ENCODE peak calls at places on chromosomes 13 and 19, in four cellular contexts. K is H1, Z is HepG2, T is HCT116. W is an unnamed sample.

GRCh38 chr19:21256722-21257121 is 72.5 kb downstream of the ZNF708 start:
- DNase-seq in T (peak; percentile 23), Z (peak; percentile 48), K (peak; percentile 25), W (no peak)

GRCh38 chr13:93227906-93228801 is 1.5 kb downstream of the GPC6 start:
- DNase-seq in T (no peak), K (no peak), Z (peak; percentile 80), W (no peak)

GRCh38 chr19:12890787-12891552 is at the start of gene GCDH:
- DNase-seq in T (peak; percentile 98), K (peak; percentile 98), Z (peak; percentile 99), W (peak; percentile 87)

GRCh38 chr19:17075860-17076538 is 422 bp downstream of the MYO9B start:
- DNase-seq in K (no peak), Z (no peak), T (no peak), W (no peak)

GRCh38 chr19:35843676-35844481 is 8.4 kb downstream of the NPHS1 start:
- DNase-seq in K (no peak), Z (no peak), T (peak; percentile 74), W (no peak)

GRCh38 chr13:97431365-97431764 is 2.6 kb upstream of the RAP2A start:
- DNase-seq in Z (no peak), T (no peak), K (no peak), W (no peak)

GRCh38 chr13:30963794-30964193 is 31.3 kb downstream of the TEX26 start:
- DNase-seq in Z (no peak), K (no peak), T (no peak), W (no peak)

GRCh38 chr13:24684600-24684998 is 4.4 kb downstream of the ATP12A start:
- DNase-seq in Z (no peak), T (no peak), K (no peak), W (no peak)

GRCh38 chr13:107276936-107277335 is 709.0 kb upstream of the ARGLU1 start:
- DNase-seq in Z (no peak), K (no peak), T (no peak), W (no peak)

GRCh38 chr19:45763691-45764294 is 5.3 kb downstream of the SIX5 start:
- DNase-seq in K (no peak), Z (no peak), T (no peak), W (no peak)

GRCh38 chr19:54029930-54030490 is 33.7 kb downstream of the VSTM1 start:
- DNase-seq in Z (peak; percentile 72), K (peak; percentile 50), T (peak; percentile 69), W (no peak)

GRCh38 chr19:49415102-49415809 is 8.0 kb downstream of the PTH2 start:
- DNase-seq in Z (no peak), T (no peak), K (no peak), W (no peak)

GRCh38 chr19:34265221-34265650 is 10.9 kb downstream of the GARRE1 start:
- DNase-seq in T (no peak), Z (no peak), K (no peak), W (no peak)

GRCh38 chr13:65855276-65855675 is 1374.9 kb downstream of the PCDH9 start:
- DNase-seq in T (no peak), K (no peak), Z (no peak), W (no peak)

GRCh38 chr13:58587183-58587582 is 955.6 kb downstream of the PCDH17 start:
- DNase-seq in K (no peak), T (no peak), Z (no peak), W (no peak)

GRCh38 chr13:80341771-80342271 is 895 bp upstream of the SPRY2 start:
- DNase-seq in K (no peak), T (no peak), Z (peak; percentile 49), W (no peak)

GRCh38 chr13:20960663-20961309 is 58.2 kb upstream of the XPO4 start:
- DNase-seq in T (no peak), Z (peak; percentile 78), K (no peak), W (no peak)

GRCh38 chr13:30832377-30832776 is 73.7 kb upstream of the MEDAG start:
- DNase-seq in T (no peak), Z (no peak), K (no peak), W (no peak)

GRCh38 chr19:45100797-45101196 is 7.8 kb downstream of the PPP1R37 start:
- DNase-seq in K (no peak), Z (no peak), T (no peak), W (no peak)

DNA sequence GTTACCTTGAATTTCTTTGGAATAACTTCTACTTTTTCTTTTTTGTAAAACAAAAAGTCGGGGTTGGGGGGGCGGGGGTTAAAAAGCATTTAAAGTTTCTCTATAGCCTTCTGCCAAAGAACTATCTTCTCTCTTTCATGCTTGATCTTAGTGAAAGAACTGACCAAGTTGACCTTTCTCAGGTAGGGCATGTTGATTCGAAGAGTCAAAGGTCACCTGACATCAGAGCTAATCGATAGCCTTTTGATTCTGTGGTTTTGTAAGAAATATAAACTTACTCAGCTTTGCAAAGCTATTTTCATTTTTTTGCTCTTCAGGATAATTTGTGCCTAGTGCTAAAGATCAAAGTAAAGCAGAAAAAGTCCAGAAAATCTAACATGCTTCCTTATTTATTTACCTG is 181.5 kb downstream of the IRS2 start:
- DNase-seq in Z (no peak), K (no peak), T (no peak), W (no peak)
- TF ChIP-seq SIN3A in Z (no peak), K (no peak), T (no peak), W (no peak)

GRCh38 chr19:4517451-4518057 is 732 bp downstream of the PLIN4 start:
- DNase-seq in Z (no peak), K (no peak), T (no peak), W (no peak)
- TF ChIP-seq SIN3A in Z (no peak), K (no peak), T (no peak), W (no peak)

GRCh38 chr13:72004975-72005374 is 138.0 kb upstream of the DACH1 start:
- DNase-seq in K (no peak), Z (no peak), T (no peak), W (no peak)

GRCh38 chr13:72004236-72004635 is 137.2 kb upstream of the DACH1 start:
- DNase-seq in K (no peak), Z (no peak), T (no peak), W (no peak)
- TF ChIP-seq SIN3A in K (no peak), Z (no peak), T (no peak), W (no peak)

DNA sequence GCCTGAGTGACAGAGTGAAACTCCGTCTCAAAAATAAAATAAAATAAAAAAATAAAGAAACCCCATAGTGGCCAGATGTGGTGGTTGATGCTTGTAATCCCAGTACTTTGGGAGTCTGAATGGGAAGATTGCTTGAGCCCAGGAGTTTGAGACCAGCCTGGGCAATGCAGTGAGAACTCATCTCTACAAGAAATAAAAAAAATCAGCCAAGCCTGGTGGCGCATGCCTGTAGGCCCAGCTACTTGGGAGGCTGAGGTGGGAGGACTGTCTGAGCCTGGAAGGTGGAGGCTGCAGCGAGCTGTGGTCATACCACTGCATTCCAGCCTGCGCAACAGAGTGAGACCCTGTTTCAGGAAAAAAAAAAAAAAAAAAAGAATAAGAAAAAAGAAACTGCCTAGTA is 53.8 kb downstream of the ZNF627 start:
- DNase-seq in K (no peak), Z (no peak), T (no peak), W (no peak)
- TF ChIP-seq SIN3A in K (no peak), Z (no peak), T (no peak), W (no peak)

GRCh38 chr13:76888421-76888820 is 2.2 kb upstream of the KCTD12 start:
- DNase-seq in Z (no peak), K (no peak), T (no peak), W (no peak)
- TF ChIP-seq SIN3A in Z (no peak), K (no peak), T (no peak), W (no peak)

DNA sequence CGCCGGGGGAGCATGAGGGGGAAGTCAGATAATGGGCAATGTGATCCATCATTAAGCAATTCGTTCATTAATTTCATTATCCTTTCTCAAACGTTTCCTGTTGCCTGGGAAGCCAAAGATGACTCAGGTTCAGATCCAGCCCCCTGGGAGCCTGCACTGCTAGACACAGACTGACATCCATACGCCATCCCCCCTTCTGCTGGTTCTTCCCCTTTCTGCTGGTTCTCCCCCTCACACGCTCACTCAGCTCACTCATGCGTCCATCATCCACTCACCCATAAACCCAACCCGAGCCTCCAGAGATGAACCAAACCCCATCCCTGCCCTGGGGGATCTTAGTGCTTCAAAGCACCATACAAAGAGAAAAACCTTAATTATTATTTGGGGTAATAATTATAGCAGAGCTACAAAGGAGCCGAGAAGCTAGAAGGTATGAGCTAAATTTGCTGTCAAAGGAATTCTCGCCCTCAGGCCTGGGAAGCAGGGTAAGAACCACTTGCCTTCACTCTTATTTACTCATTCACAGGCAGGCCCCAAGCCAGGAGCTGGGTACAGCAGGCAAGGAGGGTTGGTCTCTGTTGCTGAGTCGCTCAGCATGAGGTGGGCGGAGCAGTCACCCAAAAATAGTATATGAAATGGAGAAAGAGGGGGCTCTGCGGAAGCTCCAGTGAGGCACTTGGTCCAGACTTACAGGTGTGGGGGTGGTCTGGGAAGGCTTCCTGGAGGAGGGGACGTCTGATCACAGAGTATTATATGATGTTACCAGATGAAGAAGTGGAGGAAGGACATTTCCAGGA is 7.0 kb upstream of the ZNF444 start:
- DNase-seq in T (no peak), Z (no peak), K (no peak), W (no peak)
- TF ChIP-seq SIN3A in T (no peak), Z (no peak), K (no peak), W (no peak)

DNA sequence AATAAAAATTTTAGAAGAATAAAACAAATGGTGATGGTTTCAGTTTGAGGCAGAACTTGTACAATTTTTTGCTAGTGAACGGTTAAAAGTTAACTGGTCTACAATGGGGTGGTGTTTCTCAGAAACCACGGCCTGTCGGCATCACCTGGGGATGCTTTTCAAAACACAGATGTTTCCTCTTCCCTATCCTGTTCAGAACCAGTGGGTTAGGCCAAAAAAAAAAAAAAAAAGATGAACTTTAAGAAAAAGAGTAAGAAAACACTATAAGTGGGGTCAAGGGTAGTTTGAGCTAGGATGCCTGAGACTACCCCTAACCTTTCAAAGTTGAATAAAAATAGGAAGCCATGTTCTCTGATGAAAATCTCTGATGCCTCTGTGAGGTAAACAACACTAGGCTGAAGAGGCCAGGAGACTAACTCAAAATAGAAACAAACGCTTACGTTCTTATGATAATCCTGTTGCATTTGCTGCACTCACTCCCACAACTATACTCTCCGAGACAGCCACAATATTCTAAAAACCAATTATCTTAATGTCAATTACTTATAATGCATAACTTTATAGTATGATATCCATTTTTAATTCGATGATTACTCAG is 3.3 kb downstream of the MTIF3 start:
- DNase-seq in T (no peak), Z (no peak), K (no peak), W (no peak)
- TF ChIP-seq SIN3A in T (no peak), Z (no peak), K (no peak), W (no peak)

GRCh38 chr13:45372189-45373115 is 31.5 kb upstream of the TPT1 start:
- DNase-seq in T (no peak), K (no peak), Z (no peak), W (no peak)

GRCh38 chr13:45369116-45369515 is 28.1 kb upstream of the TPT1 start:
- DNase-seq in K (no peak), T (no peak), Z (no peak), W (no peak)

GRCh38 chr13:45368571-45368970 is 27.6 kb upstream of the TPT1 start:
- DNase-seq in K (no peak), T (no peak), Z (no peak), W (no peak)

GRCh38 chr13:45373116-45373606 is 32.2 kb upstream of the TPT1 start:
- DNase-seq in Z (no peak), K (no peak), T (no peak), W (no peak)

GRCh38 chr13:45370922-45371406 is 30.0 kb upstream of the TPT1 start:
- DNase-seq in T (no peak), Z (no peak), K (peak; percentile 72), W (no peak)
- TF ChIP-seq SIN3A in T (no peak), Z (no peak), K (peak; percentile 46), W (no peak)

W was measured in Panc1.